ENCODE peak calls at places on chromosomes 5 and 9, in six cellular contexts. J is lower lobe of right lung, C is progenitor cell of endocrine pancreas, P is AG08396, W is retina, G is B cell. M is an unnamed sample.

GRCh38 chr5:11496127-11496719 is 408.0 kb downstream of the CTNND2 start:
- DNase-seq in J (no peak), C (no peak), P (no peak), W (no peak), G (no peak), M (no peak)

GRCh38 chr9:111825468-111826145 is 30.9 kb upstream of the SHOC1 start:
- DNase-seq in J (no peak), C (no peak), P (no peak), W (no peak), G (no peak), M (no peak)

GRCh38 chr9:89433826-89434225 is 64.1 kb downstream of the SEMA4D start:
- DNase-seq in J (no peak), C (no peak), P (peak), W (no peak), G (no peak), M (no peak)

GRCh38 chr5:157559301-157559700 is 16.3 kb downstream of the ADAM19 start:
- DNase-seq in J (no peak), C (no peak), P (no peak), W (no peak), G (no peak), M (no peak)

GRCh38 chr9:31597977-31598376 is 786.5 kb upstream of the ACO1 start:
- DNase-seq in J (no peak), C (no peak), P (no peak), W (no peak), G (no peak), M (no peak)

GRCh38 chr9:757246-757881 is 84.1 kb upstream of the DMRT1 start:
- DNase-seq in J (no peak), C (no peak), P (peak), W (peak), G (no peak), M (no peak)

GRCh38 chr5:53568868-53569267 is 8.4 kb downstream of the NDUFS4 start:
- DNase-seq in J (no peak), C (no peak), P (no peak), W (no peak), G (no peak), M (no peak)

GRCh38 chr9:89524888-89525385 is 27.0 kb upstream of the SEMA4D start:
- DNase-seq in J (no peak), C (no peak), P (no peak), W (peak), G (no peak), M (no peak)

GRCh38 chr5:138975098-138975847 is 100.1 kb upstream of the LRRTM2 start:
- DNase-seq in J (no peak), C (no peak), P (peak), W (no peak), G (no peak), M (no peak)

GRCh38 chr5:149456597-149457392 is 77.7 kb upstream of the IL17B start:
- DNase-seq in J (no peak), C (no peak), P (no peak), W (no peak), G (no peak), M (no peak)

GRCh38 chr5:173655196-173655797 is 38.8 kb upstream of the BOD1 start:
- DNase-seq in J (no peak), C (no peak), P (no peak), W (no peak), G (no peak), M (no peak)

GRCh38 chr9:113742878-113743277 is 133.2 kb upstream of the ZNF618 start:
- DNase-seq in J (no peak), C (no peak), P (no peak), W (no peak), G (no peak), M (no peak)

GRCh38 chr5:174533127-174533453 is 191.3 kb upstream of the MSX2 start:
- DNase-seq in J (no peak), C (no peak), P (no peak), W (no peak), G (no peak), M (no peak)

GRCh38 chr5:51882647-51883046 is 499.4 kb downstream of the ISL1 start:
- DNase-seq in J (no peak), C (no peak), P (no peak), W (no peak), G (no peak), M (no peak)

GRCh38 chr9:96251451-96251850 is 50.5 kb downstream of the HSD17B3 start:
- DNase-seq in J (no peak), C (no peak), P (no peak), W (no peak), G (no peak), M (no peak)

GRCh38 chr5:51895834-51896233 is 512.6 kb downstream of the ISL1 start:
- DNase-seq in J (no peak), C (no peak), P (no peak), W (no peak), G (no peak), M (no peak)

GRCh38 chr5:142472306-142472951 is 147.6 kb upstream of the SPRY4 start:
- DNase-seq in J (no peak), C (no peak), P (peak), W (no peak), G (no peak), M (no peak)

GRCh38 chr9:8622871-8623270 is 823.3 kb upstream of the DMAC1 start:
- DNase-seq in J (no peak), C (no peak), P (no peak), W (no peak), G (no peak), M (no peak)

GRCh38 chr5:158990979-158991378 is 108.7 kb downstream of the EBF1 start:
- DNase-seq in J (no peak), C (no peak), P (no peak), W (no peak), G (no peak), M (no peak)

GRCh38 chr9:109555215-109555614 is 57.1 kb upstream of the PTPN3 start:
- DNase-seq in J (no peak), C (no peak), P (no peak), W (no peak), G (no peak), M (no peak)

GRCh38 chr5:151618907-151619306 is 27.8 kb upstream of the FAT2 start:
- DNase-seq in J (no peak), C (no peak), P (no peak), W (no peak), G (no peak), M (no peak)

GRCh38 chr5:110726249-110727024 is at the start of gene TMEM232:
- DNase-seq in J (peak), C (peak), P (peak), W (peak), G (peak), M (peak)

GRCh38 chr9:112194969-112195431 is 19.9 kb upstream of the SUSD1 start:
- DNase-seq in J (no peak), C (no peak), P (no peak), W (no peak), G (no peak), M (no peak)

GRCh38 chr5:173663810-173664526 is 47.5 kb upstream of the BOD1 start:
- DNase-seq in J (peak), C (no peak), P (no peak), W (no peak), G (no peak), M (peak)

GRCh38 chr5:134177197-134178171 is 734 bp upstream of the SKP1 start:
- DNase-seq in J (peak), C (no peak), P (no peak), W (peak), G (no peak), M (peak)

GRCh38 chr9:97397220-97397619 is 14.7 kb upstream of the TDRD7 start:
- DNase-seq in J (no peak), C (no peak), P (peak), W (no peak), G (no peak), M (no peak)

GRCh38 chr9:115691097-115691496 is 462.5 kb upstream of the PAPPA start:
- DNase-seq in J (no peak), C (no peak), P (peak), W (no peak), G (no peak), M (no peak)

GRCh38 chr5:84568171-84568570 is 183.5 kb upstream of the EDIL3 start:
- DNase-seq in J (no peak), C (no peak), P (no peak), W (no peak), G (no peak), M (no peak)

M was measured in Right ventricle myocardium inferior.